ENCODE peak calls at places on chromosomes 12 and 14, in seven cellular contexts. E is A172, O is endodermal cell, I is SW480, H is AG09319, D is GM12891, F is aorta. Q is an unnamed sample.

GRCh38 chr14:52051861-52052260 is 17.0 kb downstream of the NID2 start:
- DNase-seq in E (no peak), O (no peak), I (no peak), H (no peak), D (no peak), F (no peak), Q (no peak)

GRCh38 chr14:105878125-105878524 is 351.7 kb downstream of the TMEM121 start:
- DNase-seq in E (no peak), O (peak), I (no peak), H (no peak), D (no peak), F (peak), Q (no peak)

GRCh38 chr14:63174760-63175191 is 29.5 kb upstream of the RHOJ start:
- DNase-seq in E (peak), O (no peak), I (peak), H (no peak), D (no peak), F (no peak), Q (no peak)

GRCh38 chr12:124636138-124636968 is 68.9 kb upstream of the NCOR2 start:
- DNase-seq in E (peak), O (peak), I (peak), H (no peak), D (no peak), F (no peak), Q (peak)

GRCh38 chr14:103116645-103117044 is 6.6 kb upstream of the TNFAIP2 start:
- DNase-seq in E (no peak), O (no peak), I (peak), H (no peak), D (no peak), F (no peak), Q (no peak)

GRCh38 chr14:54715244-54715643 is 148.3 kb downstream of the SAMD4A start:
- DNase-seq in E (no peak), O (no peak), I (no peak), H (no peak), D (no peak), F (no peak), Q (no peak)

GRCh38 chr12:60920841-60921495 is 1325.1 kb downstream of the SLC16A7 start:
- DNase-seq in E (peak), O (no peak), I (no peak), H (no peak), D (no peak), F (no peak), Q (no peak)

GRCh38 chr14:70259420-70259819 is 70.7 kb upstream of the SLC8A3 start:
- DNase-seq in E (no peak), O (no peak), I (no peak), H (no peak), D (no peak), F (no peak), Q (no peak)

GRCh38 chr14:99573000-99573330 is 31.0 kb downstream of the CCDC85C start:
- DNase-seq in E (no peak), O (no peak), I (no peak), H (no peak), D (no peak), F (no peak), Q (no peak)

GRCh38 chr12:23368590-23368989 is 580.9 kb downstream of the SOX5 start:
- DNase-seq in E (no peak), O (no peak), I (no peak), H (no peak), D (no peak), F (no peak), Q (no peak)

GRCh38 chr12:98399532-98399931 is 115.9 kb upstream of the TMPO start:
- DNase-seq in E (peak), O (peak), I (peak), H (no peak), D (no peak), F (no peak), Q (no peak)

GRCh38 chr12:88934163-88934747 is 354.0 kb upstream of the KITLG start:
- DNase-seq in E (peak), O (no peak), I (peak), H (no peak), D (no peak), F (no peak), Q (no peak)

GRCh38 chr12:89651192-89651591 is 57.4 kb downstream of the ATP2B1 start:
- DNase-seq in E (no peak), O (no peak), I (no peak), H (no peak), D (no peak), F (no peak), Q (no peak)

GRCh38 chr12:121801601-121802484 is 2.0 kb upstream of the SETD1B start:
- DNase-seq in E (no peak), O (no peak), I (peak), H (no peak), D (no peak), F (no peak), Q (no peak)

GRCh38 chr14:70004791-70005190 is 125.6 kb downstream of the SMOC1 start:
- DNase-seq in E (no peak), O (no peak), I (no peak), H (no peak), D (no peak), F (no peak), Q (no peak)

GRCh38 chr14:85444685-85445084 is 85.3 kb upstream of the FLRT2 start:
- DNase-seq in E (peak), O (no peak), I (no peak), H (no peak), D (no peak), F (no peak), Q (no peak)

GRCh38 chr12:11697670-11698387 is 48.4 kb downstream of the ETV6 start:
- DNase-seq in E (no peak), O (no peak), I (no peak), H (no peak), D (no peak), F (no peak), Q (no peak)

GRCh38 chr14:26444745-26445144 is 153.1 kb downstream of the NOVA1 start:
- DNase-seq in E (peak), O (peak), I (no peak), H (no peak), D (no peak), F (no peak), Q (no peak)

GRCh38 chr12:122813310-122813713 is 21.9 kb upstream of the HIP1R start:
- DNase-seq in E (no peak), O (no peak), I (no peak), H (no peak), D (no peak), F (peak), Q (peak)

GRCh38 chr12:76117751-76118150 is 33.3 kb upstream of the NAP1L1 start:
- DNase-seq in E (no peak), O (peak), I (no peak), H (no peak), D (no peak), F (no peak), Q (no peak)

GRCh38 chr12:93134175-93134574 is 205.1 kb upstream of the EEA1 start:
- DNase-seq in E (no peak), O (no peak), I (no peak), H (no peak), D (no peak), F (no peak), Q (no peak)

GRCh38 chr12:96047621-96048211 is 12.3 kb upstream of the LTA4H start:
- DNase-seq in E (no peak), O (no peak), I (no peak), H (peak), D (no peak), F (no peak), Q (peak)

GRCh38 chr12:8904665-8905064 is 9.6 kb upstream of the PHC1 start:
- DNase-seq in E (no peak), O (no peak), I (no peak), H (no peak), D (no peak), F (no peak), Q (no peak)

GRCh38 chr12:1630081-1630826 is 1.2 kb downstream of the WNT5B start:
- DNase-seq in E (no peak), O (peak), I (peak), H (no peak), D (peak), F (peak), Q (no peak)

GRCh38 chr12:121933522-121934317 is 15.3 kb downstream of the CFAP251 start:
- DNase-seq in E (peak), O (peak), I (no peak), H (no peak), D (no peak), F (no peak), Q (no peak)

GRCh38 chr12:100745378-100746071 is 49.1 kb upstream of the ANO4 start:
- DNase-seq in E (no peak), O (no peak), I (no peak), H (no peak), D (no peak), F (no peak), Q (no peak)

GRCh38 chr14:101589486-101590015 is 28.3 kb downstream of the DIO3 start:
- DNase-seq in E (no peak), O (no peak), I (no peak), H (no peak), D (no peak), F (no peak), Q (no peak)

Q was measured in GM12878.